ENCODE peak calls at places on chromosomes 11 and 22, in four cellular contexts. F is activated CD8-positive, alpha-beta T cell treated with anti-CD3 and anti-CD28 coated beads for 36 hours; K is endothelial cell; R is dorsolateral prefrontal cortex. T is an unnamed sample.

GRCh38 chr22:32585737-32586136 is 111.1 kb downstream of the FBXO7 start:
- DNase-seq in F (no peak), K (no peak), R (no peak), T (no peak)

GRCh38 chr11:33560729-33561128 is 139.9 kb downstream of the C11orf91 start:
- DNase-seq in F (no peak), K (no peak), R (no peak), T (no peak)

GRCh38 chr11:88779551-88779950 is 286.2 kb downstream of the GRM5 start:
- DNase-seq in F (no peak), K (no peak), R (no peak), T (no peak)

GRCh38 chr11:3939651-3940190 is 84.3 kb downstream of the STIM1 start:
- DNase-seq in F (no peak), K (no peak), R (no peak), T (no peak)

GRCh38 chr22:39300198-39300830 is 19.1 kb downstream of the RPL3 start:
- DNase-seq in F (no peak), K (no peak), R (no peak), T (no peak)

GRCh38 chr11:72607496-72607895 is 66.7 kb downstream of the PDE2A start:
- DNase-seq in F (no peak), K (no peak), R (no peak), T (no peak)

GRCh38 chr22:37484115-37485005 is 1.8 kb downstream of the MFNG start:
- DNase-seq in F (peak), K (peak), R (peak), T (no peak)

GRCh38 chr22:48331691-48332220 is 1495.9 kb downstream of the BRD1 start:
- DNase-seq in F (no peak), K (no peak), R (no peak), T (no peak)

GRCh38 chr11:19872526-19873135 is 160.0 kb downstream of the NAV2 start:
- DNase-seq in F (no peak), K (no peak), R (no peak), T (no peak)

GRCh38 chr22:20783844-20784723 is 10.2 kb downstream of the SERPIND1 start:
- DNase-seq in F (peak), K (peak), R (no peak), T (peak)

GRCh38 chr11:57167125-57167839 is 14.5 kb upstream of the LRRC55 start:
- DNase-seq in F (no peak), K (no peak), R (no peak), T (no peak)

GRCh38 chr11:12765428-12765827 is 91.2 kb downstream of the TEAD1 start:
- DNase-seq in F (no peak), K (no peak), R (peak), T (no peak)

GRCh38 chr11:9313648-9314290 is 624 bp downstream of the TMEM41B start:
- DNase-seq in F (peak), K (peak), R (peak), T (no peak)

GRCh38 chr11:102666331-102666957 is 39.1 kb downstream of the MMP27 start:
- DNase-seq in F (peak), K (no peak), R (no peak), T (peak)

GRCh38 chr11:132402056-132402684 is 1031.8 kb downstream of the NTM start:
- DNase-seq in F (peak), K (peak), R (peak), T (peak)

GRCh38 chr22:17786435-17787158 is 12.3 kb upstream of the BID start:
- DNase-seq in F (no peak), K (peak), R (peak), T (peak)

GRCh38 chr11:9265211-9266131 is at the start of gene DENND5A:
- DNase-seq in F (peak), K (peak), R (peak), T (peak)

GRCh38 chr22:31092161-31092560 is 11.0 kb downstream of the SMTN start:
- DNase-seq in F (no peak), K (no peak), R (no peak), T (no peak)
- TF ChIP-seq CTCF in F (no peak), K (no peak), R (no peak), T (no peak)

DNA sequence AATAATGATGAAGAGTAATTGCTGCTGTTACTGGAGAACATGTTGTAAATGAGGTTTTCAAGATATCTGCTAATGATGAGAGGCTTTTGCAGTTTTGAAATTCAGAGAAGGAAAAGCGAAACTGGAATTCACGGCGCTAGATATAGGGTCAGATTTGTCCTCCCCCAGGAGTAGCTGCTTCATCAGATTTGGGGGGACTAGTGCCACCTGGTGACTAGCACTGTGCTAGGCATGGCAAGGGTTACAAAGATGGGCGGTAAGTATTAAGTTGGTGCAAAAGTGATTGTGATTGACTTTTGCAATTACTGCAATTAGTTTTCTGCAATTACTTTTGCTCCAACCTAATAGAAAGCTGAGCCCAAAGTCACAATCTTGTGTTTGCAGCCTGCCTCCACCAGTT is 879.9 kb upstream of the TENM4 start:
- DNase-seq in F (no peak), K (no peak), R (no peak), T (no peak)
- TF ChIP-seq CTCF in F (no peak), K (no peak), R (no peak), T (no peak)

DNA sequence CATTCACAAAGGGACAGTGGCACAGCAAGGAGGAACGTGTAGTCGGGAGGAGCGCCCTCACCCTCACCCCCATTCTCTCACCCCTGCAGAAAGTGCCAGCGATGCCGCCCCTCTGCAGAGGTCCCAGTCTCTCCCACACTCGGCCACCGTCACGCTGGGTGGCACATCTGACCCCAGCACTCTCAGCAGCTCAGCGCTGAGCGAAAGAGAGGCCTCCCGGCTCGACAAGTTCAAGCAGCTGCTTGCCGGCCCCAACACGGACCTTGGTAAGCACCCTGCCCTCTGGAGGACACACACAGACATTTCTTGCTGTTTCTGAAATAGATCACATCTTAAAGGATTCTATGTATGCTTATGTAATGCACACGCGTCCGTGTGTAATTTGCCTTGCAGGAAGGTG is 34.9 kb downstream of the TBC1D22A start:
- DNase-seq in F (no peak), K (no peak), R (no peak), T (no peak)
- TF ChIP-seq CTCF in F (no peak), K (no peak), R (no peak), T (peak)

DNA sequence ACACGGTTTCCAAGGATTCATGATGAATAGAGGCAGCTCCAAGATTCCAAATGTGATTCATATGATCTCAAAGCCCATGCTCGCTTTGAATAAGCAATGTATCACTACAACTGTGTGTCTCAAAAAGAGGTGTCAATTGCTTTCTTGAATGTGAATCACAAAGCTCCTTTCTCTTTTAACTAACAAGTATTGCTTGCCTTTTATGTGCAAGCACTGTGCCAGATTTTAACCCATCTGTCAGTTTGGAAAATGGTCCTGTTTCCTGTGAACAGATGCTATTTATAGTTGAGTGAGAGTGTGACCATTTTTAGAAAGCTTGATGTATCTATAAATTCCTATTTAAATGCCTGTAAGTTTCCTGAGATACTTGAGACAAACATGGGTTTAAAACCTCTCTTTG is 6.5 kb downstream of the OOSP1 start:
- DNase-seq in F (no peak), K (no peak), R (no peak), T (no peak)
- TF ChIP-seq CTCF in F (no peak), K (no peak), R (no peak), T (no peak)

GRCh38 chr11:26703792-26704191 is 18.1 kb downstream of the SLC5A12 start:
- DNase-seq in F (no peak), K (no peak), R (no peak), T (no peak)
- TF ChIP-seq CTCF in F (no peak), K (no peak), R (no peak), T (no peak)